ENCODE peak calls at places on chromosomes 2 and 18, in four cellular contexts. O is kidney, Z is mesothelial cell of epicardium, W is PC-3. D is an unnamed sample.

GRCh38 chr2:37917281-37918228 is 7.5 kb upstream of the RMDN2 start:
- DNase-seq in O (no peak), Z (no peak), W (no peak), D (no peak)

GRCh38 chr2:105660489-105660888 is 84.2 kb upstream of the NCK2 start:
- DNase-seq in O (no peak), Z (no peak), W (peak; percentile 79), D (no peak)

GRCh38 chr2:239463541-239464165 is 62.8 kb upstream of the HDAC4 start:
- DNase-seq in O (peak; percentile 49), Z (no peak), W (no peak), D (no peak)

GRCh38 chr2:197168705-197169104 is 141.9 kb downstream of the ANKRD44 start:
- DNase-seq in O (peak; percentile 63), Z (no peak), W (peak; percentile 67), D (peak; percentile 92)

GRCh38 chr2:30605184-30605583 is 158.1 kb downstream of the LCLAT1 start:
- DNase-seq in O (no peak), Z (no peak), W (no peak), D (no peak)

GRCh38 chr2:237092920-237093781 is 7.5 kb downstream of the COPS8 start:
- DNase-seq in O (no peak), Z (no peak), W (peak; percentile 58), D (no peak)

GRCh38 chr2:182890773-182891381 is 24.4 kb upstream of the FRZB start:
- DNase-seq in O (no peak), Z (no peak), W (no peak), D (no peak)

GRCh38 chr18:68262697-68263293 is 452.1 kb downstream of the TMX3 start:
- DNase-seq in O (no peak), Z (no peak), W (peak; percentile 88), D (no peak)

GRCh38 chr2:113973856-113974255 is 84.0 kb downstream of the ACTR3 start:
- DNase-seq in O (no peak), Z (no peak), W (no peak), D (no peak)

GRCh38 chr18:27717816-27718215 is 459.1 kb downstream of the CDH2 start:
- DNase-seq in O (no peak), Z (no peak), W (no peak), D (no peak)